ENCODE peak calls at places on chromosomes 6 and 20, in nine cellular contexts. One of them, this sample, is unnamed.

GRCh38 chr6:42722497-42722896 is at the start of gene PRPH2:
- DNase-seq in cardiac muscle cell: no peak
- DNase-seq in NB4: no peak
- DNase-seq in tibial nerve: no peak
- DNase-seq in adrenal gland: no peak
- DNase-seq in HFF-Myc: no peak
- DNase-seq in nephron progenitor cell: no peak
- DNase-seq in pancreas: no peak
- DNase-seq in OCI-LY7: no peak
- DNase-seq in this sample: no peak

GRCh38 chr6:30568245-30568644 is 3.0 kb upstream of the ABCF1 start:
- DNase-seq in cardiac muscle cell: no peak
- DNase-seq in NB4: no peak
- DNase-seq in tibial nerve: no peak
- DNase-seq in adrenal gland: no peak
- DNase-seq in HFF-Myc: no peak
- DNase-seq in nephron progenitor cell: no peak
- DNase-seq in pancreas: no peak
- DNase-seq in OCI-LY7: no peak
- DNase-seq in this sample: no peak

GRCh38 chr20:20227013-20227571 is 140.8 kb upstream of the INSM1 start:
- DNase-seq in cardiac muscle cell: no peak
- DNase-seq in NB4: no peak
- DNase-seq in tibial nerve: no peak
- DNase-seq in adrenal gland: no peak
- DNase-seq in HFF-Myc: no peak
- DNase-seq in nephron progenitor cell: no peak
- DNase-seq in pancreas: no peak
- DNase-seq in OCI-LY7: no peak
- DNase-seq in this sample: no peak

GRCh38 chr20:29874476-29875202 is 1382.8 kb upstream of the DEFB115 start:
- DNase-seq in cardiac muscle cell: no peak
- DNase-seq in NB4: no peak
- DNase-seq in tibial nerve: no peak
- DNase-seq in adrenal gland: no peak
- DNase-seq in HFF-Myc: no peak
- DNase-seq in nephron progenitor cell: no peak
- DNase-seq in pancreas: no peak
- DNase-seq in OCI-LY7: no peak
- DNase-seq in this sample: no peak

GRCh38 chr6:104601008-104601745 is 258.5 kb downstream of the HACE1 start:
- DNase-seq in cardiac muscle cell: peak
- DNase-seq in NB4: no peak
- DNase-seq in tibial nerve: no peak
- DNase-seq in adrenal gland: no peak
- DNase-seq in HFF-Myc: no peak
- DNase-seq in nephron progenitor cell: no peak
- DNase-seq in pancreas: no peak
- DNase-seq in OCI-LY7: no peak
- DNase-seq in this sample: no peak

GRCh38 chr6:32968770-32969684 is 633 bp downstream of the BRD2 start:
- DNase-seq in cardiac muscle cell: peak
- DNase-seq in NB4: peak
- DNase-seq in tibial nerve: peak
- DNase-seq in adrenal gland: peak
- DNase-seq in HFF-Myc: peak
- DNase-seq in nephron progenitor cell: peak
- DNase-seq in pancreas: peak
- DNase-seq in OCI-LY7: peak
- DNase-seq in this sample: peak

GRCh38 chr6:159254186-159254585 is 85.0 kb downstream of the FNDC1 start:
- DNase-seq in cardiac muscle cell: no peak
- DNase-seq in NB4: no peak
- DNase-seq in tibial nerve: no peak
- DNase-seq in adrenal gland: no peak
- DNase-seq in HFF-Myc: peak
- DNase-seq in nephron progenitor cell: no peak
- DNase-seq in pancreas: no peak
- DNase-seq in OCI-LY7: no peak
- DNase-seq in this sample: no peak

GRCh38 chr6:138456393-138456775 is 42.9 kb downstream of the NHSL1 start:
- DNase-seq in cardiac muscle cell: no peak
- DNase-seq in NB4: no peak
- DNase-seq in tibial nerve: no peak
- DNase-seq in adrenal gland: no peak
- DNase-seq in HFF-Myc: no peak
- DNase-seq in nephron progenitor cell: no peak
- DNase-seq in pancreas: no peak
- DNase-seq in OCI-LY7: no peak
- DNase-seq in this sample: no peak

GRCh38 chr20:41082306-41082705 is 53.7 kb downstream of the TOP1 start:
- DNase-seq in cardiac muscle cell: no peak
- DNase-seq in NB4: no peak
- DNase-seq in tibial nerve: no peak
- DNase-seq in adrenal gland: no peak
- DNase-seq in HFF-Myc: no peak
- DNase-seq in nephron progenitor cell: no peak
- DNase-seq in pancreas: no peak
- DNase-seq in OCI-LY7: no peak
- DNase-seq in this sample: no peak

GRCh38 chr6:109002882-109003281 is 91.8 kb downstream of the SESN1 start:
- DNase-seq in cardiac muscle cell: no peak
- DNase-seq in NB4: no peak
- DNase-seq in tibial nerve: no peak
- DNase-seq in adrenal gland: no peak
- DNase-seq in HFF-Myc: no peak
- DNase-seq in nephron progenitor cell: no peak
- DNase-seq in pancreas: no peak
- DNase-seq in OCI-LY7: no peak
- DNase-seq in this sample: no peak

GRCh38 chr20:58469500-58470129 is 45.6 kb downstream of the APCDD1L start:
- DNase-seq in cardiac muscle cell: no peak
- DNase-seq in NB4: no peak
- DNase-seq in tibial nerve: no peak
- DNase-seq in adrenal gland: no peak
- DNase-seq in HFF-Myc: no peak
- DNase-seq in nephron progenitor cell: no peak
- DNase-seq in pancreas: no peak
- DNase-seq in OCI-LY7: no peak
- DNase-seq in this sample: no peak

GRCh38 chr6:71072508-71072907 is 115.6 kb upstream of the B3GAT2 start:
- DNase-seq in cardiac muscle cell: no peak
- DNase-seq in NB4: no peak
- DNase-seq in tibial nerve: no peak
- DNase-seq in adrenal gland: no peak
- DNase-seq in HFF-Myc: no peak
- DNase-seq in nephron progenitor cell: no peak
- DNase-seq in pancreas: no peak
- DNase-seq in OCI-LY7: no peak
- DNase-seq in this sample: no peak

GRCh38 chr20:44041001-44041400 is 126.3 kb downstream of the TOX2 start:
- DNase-seq in cardiac muscle cell: no peak
- DNase-seq in NB4: no peak
- DNase-seq in tibial nerve: no peak
- DNase-seq in adrenal gland: no peak
- DNase-seq in HFF-Myc: no peak
- DNase-seq in nephron progenitor cell: no peak
- DNase-seq in pancreas: no peak
- DNase-seq in OCI-LY7: no peak
- DNase-seq in this sample: peak

DNA sequence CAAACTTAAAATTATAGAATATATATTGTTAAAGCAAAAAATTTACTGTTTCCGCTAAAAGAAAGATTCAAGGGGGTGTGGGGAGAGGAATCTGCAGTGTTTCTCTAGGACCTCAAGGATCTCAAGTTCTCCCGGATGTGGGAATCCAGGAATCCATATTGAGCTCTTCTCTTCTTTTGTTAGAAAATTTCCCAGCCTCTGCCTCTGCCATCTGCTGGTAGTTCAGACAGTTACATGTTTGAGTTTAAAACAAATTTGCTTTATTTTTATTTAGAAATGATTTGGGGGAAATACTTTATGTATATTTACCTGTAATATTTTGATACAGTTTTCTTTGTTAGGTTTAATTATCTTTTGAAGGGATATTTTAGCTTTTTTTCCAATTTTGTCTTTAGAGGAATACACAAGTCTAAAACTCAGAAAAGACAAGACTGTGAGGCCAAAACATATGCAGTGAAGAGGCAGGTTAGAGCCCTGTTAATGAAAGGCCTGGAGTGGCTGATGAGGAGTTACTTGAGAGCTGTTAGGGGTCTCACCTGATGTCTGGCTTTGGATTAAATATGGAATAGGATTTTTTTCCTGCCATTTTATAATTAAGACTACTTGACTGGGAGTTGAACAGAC is 268.8 kb downstream of the ARID1B start:
- DNase-seq in cardiac muscle cell: peak
- DNase-seq in NB4: no peak
- DNase-seq in tibial nerve: no peak
- DNase-seq in adrenal gland: no peak
- DNase-seq in HFF-Myc: peak
- DNase-seq in nephron progenitor cell: no peak
- DNase-seq in pancreas: no peak
- DNase-seq in OCI-LY7: no peak
- DNase-seq in this sample: no peak
- TF ChIP-seq CTCF in cardiac muscle cell: peak
- TF ChIP-seq CTCF in NB4: peak
- TF ChIP-seq CTCF in tibial nerve: peak
- TF ChIP-seq CTCF in adrenal gland: peak
- TF ChIP-seq CTCF in HFF-Myc: peak
- TF ChIP-seq CTCF in nephron progenitor cell: peak
- TF ChIP-seq CTCF in pancreas: peak
- TF ChIP-seq CTCF in OCI-LY7: peak
- TF ChIP-seq CTCF in this sample: peak

DNA sequence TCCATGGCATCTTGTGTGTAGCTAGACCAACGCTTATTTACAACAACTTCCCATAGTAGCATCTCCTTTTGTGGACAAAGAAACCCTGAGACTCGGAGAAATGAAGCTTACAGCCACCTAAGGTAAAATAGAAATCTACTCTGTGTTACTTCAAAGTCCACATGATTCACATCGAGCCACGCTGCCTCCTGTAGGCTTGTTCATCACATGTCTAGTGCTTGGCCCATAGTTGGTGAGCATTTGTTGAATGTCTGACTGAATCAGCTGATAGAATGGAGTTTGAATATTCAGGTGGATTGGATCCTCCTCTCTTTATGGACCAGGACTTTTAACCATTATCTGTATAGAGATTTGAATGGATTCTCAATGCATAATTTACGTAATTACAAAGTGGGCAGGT is 130.7 kb downstream of the CCDC170 start:
- DNase-seq in cardiac muscle cell: no peak
- DNase-seq in NB4: no peak
- DNase-seq in tibial nerve: no peak
- DNase-seq in adrenal gland: no peak
- DNase-seq in HFF-Myc: no peak
- DNase-seq in nephron progenitor cell: no peak
- DNase-seq in pancreas: no peak
- DNase-seq in OCI-LY7: no peak
- DNase-seq in this sample: no peak
- TF ChIP-seq CTCF in cardiac muscle cell: no peak
- TF ChIP-seq CTCF in NB4: no peak
- TF ChIP-seq CTCF in tibial nerve: no peak
- TF ChIP-seq CTCF in adrenal gland: no peak
- TF ChIP-seq CTCF in HFF-Myc: no peak
- TF ChIP-seq CTCF in nephron progenitor cell: no peak
- TF ChIP-seq CTCF in pancreas: no peak
- TF ChIP-seq CTCF in OCI-LY7: no peak
- TF ChIP-seq CTCF in this sample: no peak

DNA sequence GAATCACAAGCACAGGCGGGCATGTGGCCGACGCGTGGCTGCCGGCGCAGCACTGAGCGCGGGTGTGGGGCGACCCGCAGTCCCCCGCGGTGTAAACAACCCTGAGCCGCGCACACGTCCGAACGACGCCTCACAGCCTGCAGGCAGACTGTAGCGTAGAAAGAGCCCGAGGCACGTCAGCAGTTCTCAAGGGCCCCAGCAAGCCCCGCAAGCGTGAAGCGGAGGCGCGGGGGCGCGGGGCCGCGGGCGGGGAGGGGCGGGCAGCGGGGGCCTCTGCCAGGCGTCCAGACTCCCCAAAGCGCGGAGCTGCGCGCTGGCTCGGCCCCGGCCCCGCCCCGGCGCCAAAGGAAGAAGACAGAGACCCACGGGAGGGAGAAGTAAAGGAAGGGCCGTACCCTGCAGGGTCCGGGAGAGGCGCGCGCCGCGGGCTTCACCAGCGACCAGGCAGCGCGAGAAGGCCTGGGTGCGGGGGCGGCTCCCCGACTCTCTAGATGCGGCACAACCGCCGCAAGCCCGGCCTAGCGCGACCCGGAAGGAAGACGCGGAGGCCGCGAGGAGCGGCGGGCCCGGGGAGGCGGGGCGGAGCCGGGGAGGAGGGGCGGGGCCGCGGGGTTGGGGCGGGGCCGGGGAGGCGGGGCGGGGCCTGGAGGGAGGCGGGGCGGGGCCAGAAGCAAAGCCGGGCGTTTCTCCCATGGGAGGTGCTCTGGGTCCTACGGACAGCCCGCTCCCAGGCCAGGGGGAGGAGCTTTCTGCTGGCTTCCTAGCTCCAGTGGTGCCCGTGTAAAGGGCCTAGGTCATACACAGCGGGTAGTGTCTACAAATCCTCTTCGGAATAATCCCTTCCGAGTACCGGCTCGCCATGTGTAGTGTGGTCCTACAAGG is at the start of gene FBXL4:
- DNase-seq in cardiac muscle cell: peak
- DNase-seq in NB4: peak
- DNase-seq in tibial nerve: peak
- DNase-seq in adrenal gland: peak
- DNase-seq in HFF-Myc: peak
- DNase-seq in nephron progenitor cell: peak
- DNase-seq in pancreas: peak
- DNase-seq in OCI-LY7: peak
- DNase-seq in this sample: peak
- TF ChIP-seq CTCF in cardiac muscle cell: no peak
- TF ChIP-seq CTCF in NB4: no peak
- TF ChIP-seq CTCF in tibial nerve: no peak
- TF ChIP-seq CTCF in adrenal gland: no peak
- TF ChIP-seq CTCF in HFF-Myc: no peak
- TF ChIP-seq CTCF in nephron progenitor cell: no peak
- TF ChIP-seq CTCF in pancreas: no peak
- TF ChIP-seq CTCF in OCI-LY7: no peak
- TF ChIP-seq CTCF in this sample: no peak

DNA sequence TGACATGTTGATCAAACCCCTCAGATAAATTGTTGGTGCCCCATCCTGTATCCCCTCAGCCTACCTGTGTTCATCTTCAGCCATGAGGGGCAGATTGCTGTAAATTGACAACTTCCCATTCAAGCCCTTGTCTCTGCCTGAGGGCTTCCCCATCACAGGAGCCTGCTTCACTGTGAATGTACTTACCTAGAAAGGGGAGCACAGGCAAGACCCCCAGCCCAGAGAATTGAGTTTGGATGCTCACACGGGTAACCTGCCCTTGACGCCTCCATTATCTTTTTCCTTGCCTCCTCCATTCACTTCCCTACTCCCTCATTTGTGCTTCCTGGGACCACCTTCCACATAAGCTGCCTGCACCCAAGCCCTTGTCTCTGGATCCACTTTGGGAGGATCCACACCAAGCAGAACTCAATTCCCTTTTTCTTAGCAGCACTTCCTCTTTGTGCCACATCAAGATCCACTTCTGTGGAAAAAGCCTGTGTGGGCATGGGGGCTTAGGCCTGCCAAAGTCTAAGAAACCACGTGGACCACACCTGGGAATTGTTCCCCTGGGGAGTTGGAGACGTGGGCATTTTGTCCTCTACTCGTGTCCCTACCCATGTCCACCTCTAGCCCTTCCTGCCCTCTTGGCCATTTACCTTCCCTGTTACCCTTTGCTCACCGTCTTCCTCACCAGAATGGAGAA is 103.4 kb upstream of the FOXA2 start:
- DNase-seq in cardiac muscle cell: no peak
- DNase-seq in NB4: no peak
- DNase-seq in tibial nerve: no peak
- DNase-seq in adrenal gland: no peak
- DNase-seq in HFF-Myc: no peak
- DNase-seq in nephron progenitor cell: no peak
- DNase-seq in pancreas: no peak
- DNase-seq in OCI-LY7: no peak
- DNase-seq in this sample: no peak
- TF ChIP-seq CTCF in cardiac muscle cell: no peak
- TF ChIP-seq CTCF in NB4: no peak
- TF ChIP-seq CTCF in tibial nerve: no peak
- TF ChIP-seq CTCF in adrenal gland: no peak
- TF ChIP-seq CTCF in HFF-Myc: no peak
- TF ChIP-seq CTCF in nephron progenitor cell: no peak
- TF ChIP-seq CTCF in pancreas: no peak
- TF ChIP-seq CTCF in OCI-LY7: no peak
- TF ChIP-seq CTCF in this sample: no peak